ENCODE peak calls at places on chromosomes 12 and 14, in ten cellular contexts. G, V, D, T, H, I, U, J, Q and Y are unnamed samples.
A peak's percentile ranks its signal among the peaks of the same experiment; 100 is the strongest.

GRCh38 chr14:100524933-100525243 is 62.3 kb downstream of the BEGAIN start:
- DNase-seq in H (peak; percentile 4), T (no peak), J (peak; percentile 15), U (no peak), I (no peak), Q (peak; percentile 19), G (no peak), V (no peak), D (peak; percentile 59), Y (peak; percentile 64)

GRCh38 chr14:65470404-65470880 is 57.9 kb downstream of the FUT8 start:
- DNase-seq in H (no peak), Q (no peak), V (no peak), U (no peak), J (no peak), G (no peak), T (no peak), I (no peak), D (no peak), Y (no peak)

GRCh38 chr12:32303171-32303570 is 96.2 kb upstream of the FGD4 start:
- DNase-seq in Q (no peak), H (no peak), G (no peak), I (no peak), D (no peak), V (no peak), U (no peak), T (no peak), J (peak; percentile 4), Y (no peak)

GRCh38 chr12:14214495-14214894 is 151.0 kb upstream of the ATF7IP start:
- DNase-seq in V (no peak), U (no peak), D (no peak), H (no peak), T (no peak), G (no peak), I (no peak), J (no peak), Q (no peak), Y (no peak)

GRCh38 chr12:131091976-131092691 is 138.4 kb downstream of the ADGRD1 start:
- DNase-seq in T (no peak), U (no peak), Q (no peak), J (no peak), G (no peak), V (no peak), D (peak; percentile 44), I (no peak), H (no peak), Y (peak; percentile 51)

GRCh38 chr14:91409991-91410401 is 7.6 kb downstream of the CCDC88C start:
- DNase-seq in D (peak; percentile 9), V (no peak), I (no peak), J (no peak), T (no peak), G (no peak), Q (no peak), U (no peak), H (no peak), Y (no peak)

GRCh38 chr14:74585406-74586335 is 26.4 kb downstream of the LTBP2 start:
- DNase-seq in T (no peak), V (no peak), D (no peak), J (no peak), U (no peak), Q (no peak), G (no peak), H (no peak), I (no peak), Y (no peak)

GRCh38 chr14:36503771-36504741 is 16.0 kb downstream of the NKX2-1 start:
- DNase-seq in V (no peak), I (no peak), H (no peak), U (no peak), T (no peak), Q (no peak), J (no peak), G (no peak), D (no peak), Y (no peak)

GRCh38 chr12:109864916-109865315 is 15.4 kb downstream of the GLTP start:
- DNase-seq in I (no peak), H (no peak), V (no peak), D (no peak), U (no peak), Q (no peak), T (no peak), J (no peak), G (no peak), Y (no peak)

GRCh38 chr12:3090238-3091029 is 13.3 kb downstream of the TSPAN9 start:
- DNase-seq in I (no peak), H (no peak), J (no peak), G (no peak), U (no peak), D (no peak), Q (no peak), V (no peak), T (no peak), Y (no peak)

GRCh38 chr14:52338282-52338681 is 24.2 kb downstream of the PTGER2 start:
- DNase-seq in D (no peak), V (peak; percentile 61), J (peak; percentile 70), I (no peak), Q (peak; percentile 81), U (peak; percentile 61), H (no peak), T (peak; percentile 38), G (no peak), Y (no peak)

GRCh38 chr12:124551268-124552144 is 15.9 kb downstream of the NCOR2 start:
- DNase-seq in T (no peak), D (peak; percentile 79), J (peak; percentile 33), G (no peak), I (no peak), V (no peak), Q (no peak), H (no peak), U (peak; percentile 62), Y (peak; percentile 70)
- TF ChIP-seq CTCF in T (no peak), D (no peak), J (no peak), G (no peak), I (no peak), V (no peak), Q (no peak), H (no peak), U (no peak), Y (no peak)

GRCh38 chr12:52305921-52306705 is 14.8 kb upstream of the KRT81 start:
- DNase-seq in H (no peak), U (no peak), J (no peak), Q (no peak), V (no peak), G (no peak), T (no peak), I (no peak), D (no peak), Y (no peak)

GRCh38 chr12:52311282-52311643 is 9.9 kb downstream of the KRT83 start:
- DNase-seq in G (no peak), Q (peak; percentile 12), H (no peak), D (no peak), U (no peak), V (no peak), I (no peak), T (no peak), J (no peak), Y (no peak)

GRCh38 chr12:52308807-52309425 is 12.3 kb downstream of the KRT83 start:
- DNase-seq in U (no peak), H (no peak), Q (no peak), G (no peak), V (no peak), I (no peak), D (no peak), T (no peak), J (no peak), Y (no peak)

GRCh38 chr12:52310622-52311281 is 10.4 kb downstream of the KRT83 start:
- DNase-seq in Q (peak; percentile 56), U (no peak), G (no peak), T (peak; percentile 71), H (no peak), V (no peak), D (no peak), J (peak; percentile 34), I (no peak), Y (no peak)

DNA sequence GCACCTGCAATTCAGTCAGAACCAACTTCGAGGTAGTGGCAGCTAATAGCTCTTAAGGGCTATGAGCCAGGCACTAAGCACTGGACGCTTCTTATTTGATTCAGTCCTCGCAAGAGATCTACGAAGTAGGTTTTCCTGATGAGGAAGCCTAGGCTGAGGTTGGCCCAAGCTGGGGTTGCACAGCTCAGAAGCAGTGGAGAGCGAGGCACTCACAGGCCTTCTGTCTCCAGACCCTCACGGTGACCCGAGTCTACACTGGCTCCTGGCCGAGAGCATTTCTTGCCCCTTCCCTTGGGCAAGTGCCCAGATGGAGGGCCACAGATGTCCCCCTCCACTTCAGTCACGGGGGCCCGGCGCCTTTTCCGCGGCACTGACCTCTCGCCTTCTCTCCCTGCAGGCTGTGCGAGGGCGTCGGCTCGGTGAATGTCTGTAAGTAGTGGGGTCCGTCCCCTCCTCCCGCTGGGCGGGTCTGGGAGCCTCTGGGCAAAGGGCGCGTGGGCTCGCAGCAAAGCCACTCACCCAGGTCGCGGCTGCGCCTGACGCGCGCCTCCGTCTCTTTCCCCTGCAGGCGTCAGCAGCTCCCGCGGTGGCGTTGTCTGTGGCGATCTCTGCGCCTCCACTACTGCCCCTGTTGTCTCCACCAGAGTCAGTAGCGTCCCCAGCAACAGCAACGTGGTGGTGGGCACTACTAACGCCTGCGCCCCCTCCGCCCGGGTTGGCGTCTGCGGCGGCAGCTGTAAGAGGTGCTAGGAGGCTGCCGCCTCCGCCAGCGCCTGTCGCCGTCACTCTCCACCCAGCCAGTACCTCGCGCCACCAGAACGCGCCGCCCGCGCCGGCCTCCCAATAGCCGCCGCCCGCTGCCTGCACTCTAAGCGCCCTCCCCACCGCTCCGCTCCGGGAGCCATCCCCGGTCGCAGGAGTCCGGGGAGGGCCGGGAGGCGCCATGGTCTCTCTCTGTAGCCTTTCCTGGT is 13.1 kb downstream of the KRT83 start:
- DNase-seq in D (peak; percentile 80), H (no peak), Q (peak; percentile 53), V (peak; percentile 34), J (peak; percentile 11), I (no peak), T (no peak), U (peak; percentile 20), G (peak; percentile 8), Y (peak; percentile 79)
- TF ChIP-seq CTCF in D (peak; percentile 38), H (no peak), Q (no peak), V (no peak), J (peak; percentile 9), I (peak; percentile 1), T (peak; percentile 46), U (no peak), G (no peak), Y (peak; percentile 55)

DNA sequence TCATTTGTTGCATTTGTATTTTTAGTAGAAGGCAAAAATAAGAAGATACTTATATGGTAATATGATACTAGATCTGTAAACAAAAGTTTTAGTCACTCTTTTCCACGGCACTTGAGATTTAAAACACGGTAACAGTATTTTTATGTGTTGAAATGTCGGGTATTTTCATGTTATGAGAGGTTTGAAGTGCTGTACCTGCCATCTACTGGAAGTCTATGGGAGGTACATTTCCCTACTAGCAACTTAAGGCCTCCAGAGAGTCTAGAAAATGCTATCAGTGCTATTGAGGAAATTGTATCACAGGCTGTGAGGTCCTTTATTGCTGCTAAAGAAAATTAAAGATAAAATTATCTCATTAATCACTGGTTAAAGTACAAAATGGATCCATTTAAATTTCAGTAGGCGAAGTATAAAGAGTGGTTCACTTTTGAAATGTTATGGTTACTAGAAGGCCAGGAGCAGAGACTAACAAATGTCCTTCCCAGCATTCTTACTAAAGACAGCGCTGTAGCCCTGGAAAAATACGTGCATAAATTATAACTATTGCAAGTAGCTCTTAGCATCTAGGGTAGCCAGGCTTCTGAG is 77.6 kb upstream of the PRKD1 start:
- DNase-seq in I (peak; percentile 52), H (no peak), T (peak; percentile 69), Q (peak; percentile 87), V (peak; percentile 51), G (peak; percentile 48), J (peak; percentile 89), D (no peak), U (peak; percentile 78), Y (no peak)
- TF ChIP-seq CTCF in I (peak; percentile 74), H (peak; percentile 45), T (peak; percentile 85), Q (peak; percentile 77), V (peak; percentile 83), G (peak; percentile 74), J (peak; percentile 87), D (peak; percentile 83), U (peak; percentile 78), Y (peak; percentile 86)

GRCh38 chr12:94297325-94297724 is 148.9 kb downstream of the PLXNC1 start:
- DNase-seq in D (no peak), T (no peak), H (no peak), I (no peak), G (no peak), V (no peak), J (no peak), Q (no peak), U (no peak), Y (no peak)
- TF ChIP-seq CTCF in D (no peak), T (no peak), H (no peak), I (no peak), G (no peak), V (no peak), J (no peak), Q (no peak), U (no peak), Y (no peak)